ENCODE peak calls at places on chromosome 6, in five cellular contexts. L, Q, J, K and H are unnamed samples.

GRCh38 chr6:157710604-157711003 is 112.4 kb upstream of the SNX9 start:
- DNase-seq in L (no peak), Q (no peak), J (no peak), K (peak), H (no peak)

GRCh38 chr6:53168516-53169257 is 20.0 kb upstream of the GCM1 start:
- DNase-seq in L (no peak), Q (no peak), J (no peak), K (peak), H (no peak)

GRCh38 chr6:148203281-148203925 is 139.2 kb upstream of the SASH1 start:
- DNase-seq in L (no peak), Q (no peak), J (no peak), K (no peak), H (no peak)

GRCh38 chr6:148635070-148635743 is 111.6 kb upstream of the UST start:
- DNase-seq in L (no peak), Q (no peak), J (no peak), K (no peak), H (no peak)

GRCh38 chr6:54130179-54130578 is 18.9 kb downstream of the MLIP start:
- DNase-seq in L (no peak), Q (no peak), J (no peak), K (no peak), H (no peak)

GRCh38 chr6:146892613-146893401 is 294.0 kb downstream of the ADGB start:
- DNase-seq in L (no peak), Q (no peak), J (peak), K (peak), H (no peak)

GRCh38 chr6:34938268-34938667 is 49.2 kb downstream of the ANKS1A start:
- DNase-seq in L (no peak), Q (no peak), J (no peak), K (no peak), H (no peak)

GRCh38 chr6:139853302-139853992 is 479.0 kb upstream of the CITED2 start:
- DNase-seq in L (no peak), Q (no peak), J (no peak), K (peak), H (no peak)

GRCh38 chr6:38796850-38797249 is 81.7 kb downstream of the DNAH8 start:
- DNase-seq in L (no peak), Q (no peak), J (no peak), K (no peak), H (no peak)

GRCh38 chr6:84645563-84646266 is 118.7 kb downstream of the TBX18 start:
- DNase-seq in L (no peak), Q (no peak), J (peak), K (peak), H (no peak)

GRCh38 chr6:11270030-11271027 is 37.9 kb upstream of the NEDD9 start:
- DNase-seq in L (no peak), Q (no peak), J (no peak), K (peak), H (no peak)

GRCh38 chr6:156685823-156686428 is 91.3 kb upstream of the ARID1B start:
- DNase-seq in L (no peak), Q (no peak), J (no peak), K (no peak), H (no peak)

GRCh38 chr6:27545271-27546046 is 72.6 kb upstream of the ZNF184 start:
- DNase-seq in L (no peak), Q (no peak), J (peak), K (peak), H (no peak)

GRCh38 chr6:296151-297122 is 4.2 kb downstream of the DUSP22 start:
- DNase-seq in L (peak), Q (no peak), J (no peak), K (peak), H (peak)

GRCh38 chr6:72216222-72217106 is 330.1 kb downstream of the RIMS1 start:
- DNase-seq in L (no peak), Q (no peak), J (no peak), K (no peak), H (no peak)

GRCh38 chr6:37724530-37725220 is 27.0 kb upstream of the MDGA1 start:
- DNase-seq in L (no peak), Q (no peak), J (no peak), K (no peak), H (no peak)

GRCh38 chr6:101393291-101394251 is at the start of gene GRIK2:
- DNase-seq in L (peak), Q (peak), J (no peak), K (no peak), H (no peak)